ENCODE peak calls at places on chromosomes 13 and 19, in four cellular contexts. R is HFF-Myc, X is brain microvascular endothelial cell, G is endodermal cell. F is an unnamed sample.

GRCh38 chr19:44807652-44808462 is 1.0 kb upstream of the BCAM start:
- DNase-seq in X (peak), G (peak), R (no peak), F (no peak)

GRCh38 chr13:29165216-29165615 is 345.1 kb downstream of the MTUS2 start:
- DNase-seq in X (no peak), G (no peak), R (no peak), F (no peak)

GRCh38 chr19:15769586-15769985 is 17.9 kb upstream of the OR10H5 start:
- DNase-seq in G (no peak), X (no peak), R (no peak), F (no peak)

GRCh38 chr19:4754248-4754647 is 30.6 kb upstream of the DPP9 start:
- DNase-seq in G (no peak), R (no peak), X (no peak), F (no peak)

GRCh38 chr13:32846020-32846451 is 170.2 kb upstream of the KL start:
- DNase-seq in R (no peak), G (peak), X (no peak), F (no peak)

GRCh38 chr19:2477141-2477710 is 1.3 kb downstream of the GADD45B start:
- DNase-seq in G (peak), X (no peak), R (no peak), F (no peak)

GRCh38 chr13:99737456-99737855 is 234.1 kb downstream of the ZIC5 start:
- DNase-seq in X (no peak), R (no peak), G (no peak), F (no peak)

GRCh38 chr13:43307921-43308433 is 284.6 kb downstream of the DNAJC15 start:
- DNase-seq in X (peak), R (peak), G (peak), F (peak)

GRCh38 chr13:80338781-80339577 is 1.9 kb downstream of the SPRY2 start:
- DNase-seq in X (peak), R (no peak), G (peak), F (peak)

GRCh38 chr19:37972803-37973202 is 65.8 kb downstream of the SIPA1L3 start:
- DNase-seq in G (no peak), X (no peak), R (no peak), F (no peak)

GRCh38 chr13:44237276-44237767 is 136.3 kb upstream of the SERP2 start:
- DNase-seq in X (peak), R (peak), G (no peak), F (peak)

GRCh38 chr13:113887700-113888201 is 23.9 kb upstream of the GAS6 start:
- DNase-seq in R (no peak), G (no peak), X (no peak), F (no peak)

GRCh38 chr19:6668696-6669095 is 1.3 kb downstream of the TNFSF14 start:
- DNase-seq in X (no peak), G (no peak), R (no peak), F (peak)

GRCh38 chr13:32581177-32581786 is 5.0 kb upstream of the PDS5B start:
- DNase-seq in G (no peak), R (no peak), X (no peak), F (peak)

GRCh38 chr13:44141213-44141724 is 232.4 kb upstream of the SERP2 start:
- DNase-seq in R (no peak), X (no peak), G (no peak), F (peak)

GRCh38 chr19:35123573-35123972 is 8.0 kb downstream of the FXYD3 start:
- DNase-seq in R (no peak), X (no peak), G (no peak), F (no peak)

GRCh38 chr19:16088985-16089846 is 12.9 kb downstream of the TPM4 start:
- DNase-seq in X (no peak), G (no peak), R (no peak), F (no peak)

GRCh38 chr13:110109910-110110309 is 197.0 kb downstream of the COL4A1 start:
- DNase-seq in G (peak), X (peak), R (no peak), F (no peak)

GRCh38 chr13:76965759-76966421 is 17.6 kb downstream of the ACOD1 start:
- DNase-seq in R (peak), G (no peak), X (peak), F (no peak)

GRCh38 chr13:102597029-102598015 is 536 bp downstream of the TPP2 start:
- DNase-seq in X (peak), R (no peak), G (peak), F (peak)

GRCh38 chr19:48117515-48118330 is 7.1 kb upstream of the PLA2G4C start:
- DNase-seq in G (peak), R (no peak), X (no peak), F (no peak)

GRCh38 chr13:95354680-95355487 is 53.6 kb upstream of the ABCC4 start:
- DNase-seq in R (no peak), X (no peak), G (no peak), F (no peak)

GRCh38 chr13:45040626-45041025 is 51.3 kb downstream of the GPALPP1 start:
- DNase-seq in R (no peak), X (no peak), G (no peak), F (no peak)

GRCh38 chr19:9839415-9839814 is 4.3 kb downstream of the PIN1 start:
- DNase-seq in X (no peak), R (peak), G (no peak), F (no peak)

GRCh38 chr13:113882266-113882627 is 18.4 kb upstream of the GAS6 start:
- DNase-seq in G (no peak), X (no peak), R (no peak), F (no peak)

GRCh38 chr13:73171926-73172325 is 113.1 kb downstream of the KLF5 start:
- DNase-seq in G (peak), R (no peak), X (peak), F (no peak)
- TF ChIP-seq CTCF in G (peak), R (no peak), X (peak), F (no peak)

GRCh38 chr19:58196911-58197616 is 14.2 kb downstream of the ZNF274 start:
- DNase-seq in X (no peak), R (no peak), G (no peak), F (peak)
- H3K4me3 ChIP-seq in X (no peak), R (no peak), G (peak), F (no peak)

GRCh38 chr13:112247471-112248405 is 128.4 kb upstream of the SPACA7 start:
- DNase-seq in R (no peak), G (peak), X (no peak), F (no peak)

GRCh38 chr13:112248406-112248760 is 127.8 kb upstream of the SPACA7 start:
- DNase-seq in G (no peak), R (no peak), X (no peak), F (no peak)

GRCh38 chr13:112245179-112245724 is 130.9 kb upstream of the SPACA7 start:
- DNase-seq in X (no peak), G (peak), R (no peak), F (no peak)

GRCh38 chr13:112245959-112246358 is 130.2 kb upstream of the SPACA7 start:
- DNase-seq in X (no peak), R (no peak), G (no peak), F (no peak)

GRCh38 chr13:112246731-112247470 is 129.3 kb upstream of the SPACA7 start:
- DNase-seq in G (no peak), X (no peak), R (no peak), F (no peak)
- TF ChIP-seq CTCF in G (no peak), X (no peak), R (no peak), F (no peak)

GRCh38 chr13:85013006-85013405 is 786.2 kb downstream of the SLITRK6 start:
- DNase-seq in G (no peak), R (no peak), X (no peak), F (no peak)
- H3K4me3 ChIP-seq in G (peak), R (no peak), X (no peak), F (no peak)

DNA sequence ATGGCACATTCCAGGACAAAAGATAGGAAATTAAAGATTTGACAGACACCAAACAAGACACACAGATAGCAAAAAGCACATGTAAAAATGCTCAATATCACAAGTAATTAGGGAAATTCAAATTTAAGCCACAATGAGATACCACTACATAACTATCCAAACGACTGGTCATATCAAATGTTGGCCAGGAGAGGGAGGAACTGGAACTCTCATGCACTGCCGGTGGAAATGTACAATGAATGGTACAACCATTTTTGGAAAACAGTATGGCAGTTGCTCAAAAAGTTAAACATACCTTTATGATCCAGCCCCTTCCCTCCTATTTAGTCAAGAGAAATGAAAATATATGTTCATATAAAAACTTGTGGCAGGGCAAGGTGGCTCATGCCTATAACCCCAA is 36.8 kb upstream of the CYP2S1 start:
- DNase-seq in G (no peak), X (no peak), R (no peak), F (no peak)
- TF ChIP-seq CTCF in G (peak), X (peak), R (no peak), F (no peak)

GRCh38 chr19:18596752-18597157 is 8.2 kb downstream of the REX1BD start:
- DNase-seq in X (no peak), G (peak), R (no peak), F (peak)

GRCh38 chr19:18593367-18594095 is 4.9 kb downstream of the REX1BD start:
- DNase-seq in G (peak), X (no peak), R (no peak), F (no peak)

GRCh38 chr19:18591735-18592385 is 3.3 kb downstream of the REX1BD start:
- DNase-seq in R (peak), G (no peak), X (no peak), F (no peak)

GRCh38 chr19:18594096-18594823 is 5.7 kb downstream of the REX1BD start:
- DNase-seq in X (peak), R (no peak), G (peak), F (peak)

GRCh38 chr19:18594824-18595373 is 6.3 kb downstream of the REX1BD start:
- DNase-seq in G (peak), R (no peak), X (no peak), F (no peak)
- H3K4me3 ChIP-seq in G (peak), R (no peak), X (peak), F (peak)